ENCODE peak calls at places on chromosome 3, in ten cellular contexts. Q, K, Z, N, H, R, X, M, J and B are unnamed samples. For H3K9me3, the result is how much of the 10 kb centered on the place peaks cover.

GRCh38 chr3:189631409-189631808 is 220 bp downstream of the TP63 start:
- DNase-seq in J (no peak), N (no peak), H (no peak), X (no peak), Q (no peak), R (no peak), Z (no peak), K (no peak), M (no peak), B (no peak)

GRCh38 chr3:123096126-123096525 is 29.3 kb downstream of the PDIA5 start:
- DNase-seq in N (no peak), Z (no peak), H (no peak), X (no peak), Q (no peak), R (no peak), M (no peak), K (peak), J (no peak), B (no peak)

GRCh38 chr3:49462222-49462621 is 7.8 kb upstream of the DAG1 start:
- DNase-seq in R (no peak), M (no peak), H (no peak), J (peak), N (no peak), X (no peak), K (peak), Z (no peak), Q (no peak), B (no peak)

GRCh38 chr3:183132409-183132808 is 30.1 kb downstream of the LAMP3 start:
- DNase-seq in X (no peak), K (no peak), H (no peak), M (no peak), Q (no peak), N (no peak), Z (no peak), R (no peak), J (no peak), B (no peak)

GRCh38 chr3:107884719-107885460 is 205.9 kb downstream of the CD47 start:
- DNase-seq in R (no peak), K (no peak), H (peak), M (peak), X (no peak), Q (no peak), J (peak), Z (no peak), N (no peak), B (no peak)

GRCh38 chr3:12516873-12517272 is 28.4 kb downstream of the MKRN2OS start:
- DNase-seq in X (no peak), M (no peak), K (no peak), H (no peak), Z (no peak), R (no peak), N (no peak), Q (no peak), J (no peak), B (no peak)

GRCh38 chr3:17820704-17821103 is 78.3 kb upstream of the TBC1D5 start:
- DNase-seq in M (no peak), X (no peak), Z (no peak), Q (no peak), J (no peak), H (no peak), K (no peak), N (no peak), R (no peak), B (no peak)

GRCh38 chr3:27659279-27660021 is 62.7 kb downstream of the EOMES start:
- DNase-seq in M (peak), K (no peak), R (no peak), Q (peak), Z (peak), J (peak), H (peak), N (peak), X (peak), B (peak)

GRCh38 chr3:38004415-38005075 is 14.0 kb downstream of the VILL start:
- DNase-seq in X (peak), Z (peak), Q (peak), H (peak), K (peak), N (peak), M (peak), J (peak), R (peak), B (peak)

GRCh38 chr3:62611541-62612240 is 238.3 kb upstream of the FEZF2 start:
- DNase-seq in J (peak), K (no peak), Q (no peak), Z (no peak), X (no peak), M (peak), H (no peak), N (no peak), R (no peak), B (no peak)

GRCh38 chr3:54982807-54983206 is 54.9 kb upstream of the LRTM1 start:
- DNase-seq in H (no peak), N (no peak), J (no peak), R (no peak), M (no peak), Q (no peak), Z (no peak), X (no peak), K (no peak), B (no peak)

GRCh38 chr3:112134335-112135124 is 1.5 kb upstream of the GCSAM start:
- DNase-seq in X (no peak), J (peak), Z (no peak), K (peak), R (no peak), Q (no peak), M (peak), N (no peak), H (no peak), B (no peak)

GRCh38 chr3:176650478-176650877 is 546.8 kb downstream of the TBL1XR1 start:
- DNase-seq in R (no peak), X (no peak), K (no peak), Q (no peak), H (no peak), M (peak), N (no peak), J (peak), Z (no peak), B (no peak)
- TF ChIP-seq CTCF in R (no peak), X (no peak), K (no peak), Q (no peak), H (no peak), M (no peak), N (no peak), J (peak), Z (no peak), B (no peak)

GRCh38 chr3:118181274-118181673 is 853.4 kb downstream of the IGSF11 start:
- DNase-seq in K (no peak), Q (no peak), Z (no peak), R (no peak), M (no peak), N (no peak), H (no peak), X (no peak), J (no peak), B (no peak)
- H3K9me3 ChIP-seq in K (under half), Q (under half), Z (under half), R (under half), M (under half), N (under half), H (under half), X (under half), J (under half), B (under half)

DNA sequence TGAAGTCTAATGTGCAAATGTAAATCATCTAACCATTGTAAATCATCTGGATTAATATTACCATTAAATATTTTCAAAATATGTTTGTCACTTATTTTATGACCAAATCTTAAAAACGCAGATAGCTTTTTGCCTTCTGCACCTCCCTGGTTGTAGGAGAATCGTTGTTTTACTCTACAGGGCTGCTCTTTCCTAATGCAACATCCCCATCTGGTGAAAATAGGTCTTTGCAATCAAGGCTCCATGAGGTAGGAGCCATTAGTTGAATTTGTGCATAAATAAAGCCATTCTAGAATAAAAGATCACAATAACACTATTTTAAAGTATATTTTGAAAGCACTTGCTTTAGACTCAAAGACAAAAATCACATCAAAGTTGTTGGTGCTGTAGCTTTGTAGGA is 535.6 kb upstream of the AGTR1 start:
- DNase-seq in X (no peak), Z (no peak), H (no peak), Q (no peak), K (no peak), R (no peak), M (no peak), J (peak), N (no peak), B (no peak)
- TF ChIP-seq CTCF in X (no peak), Z (peak), H (no peak), Q (no peak), K (no peak), R (no peak), M (no peak), J (no peak), N (no peak), B (no peak)

DNA sequence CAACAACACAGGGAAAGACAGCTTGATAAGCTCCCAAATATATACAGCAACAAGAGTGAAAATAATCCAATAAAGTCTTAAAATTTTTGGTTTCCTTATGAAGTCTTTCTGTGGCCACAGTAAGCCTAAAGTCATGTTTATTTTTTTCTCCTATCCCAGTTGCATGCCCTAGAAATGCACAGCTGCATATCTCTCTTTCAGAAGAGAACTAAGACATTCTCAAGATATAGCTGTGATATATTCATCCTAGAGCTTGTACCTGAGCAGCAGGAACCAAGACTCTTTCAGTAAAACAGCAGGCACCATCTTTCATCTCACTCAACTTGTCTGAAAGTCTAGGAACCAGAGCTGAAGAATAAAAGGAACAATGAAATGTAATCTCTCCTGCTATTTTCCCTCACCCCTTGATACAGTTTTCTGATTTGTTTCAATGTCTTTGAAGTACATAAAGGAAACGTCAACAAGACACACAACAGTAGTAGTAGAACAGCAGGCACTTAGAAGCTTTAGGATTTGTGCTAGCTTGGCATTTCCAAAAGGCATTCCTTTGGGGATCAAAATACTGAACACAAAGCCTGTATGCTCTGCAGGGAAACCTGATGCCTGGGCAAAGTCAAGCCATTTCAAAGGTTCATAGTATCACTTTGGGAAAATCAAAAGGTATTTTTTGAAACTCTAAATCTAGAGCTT is 536.8 kb downstream of the PYDC2 start:
- DNase-seq in Q (no peak), X (no peak), M (no peak), R (no peak), Z (no peak), K (no peak), N (no peak), H (no peak), J (no peak), B (no peak)
- H3K9me3 ChIP-seq in Q (under half), X (under half), M (under half), R (under half), Z (under half), K (under half), N (under half), H (under half), J (under half), B (under half)

GRCh38 chr3:11185564-11186317 is 31.4 kb downstream of the HRH1 start:
- DNase-seq in N (peak), X (peak), H (peak), J (peak), Z (peak), Q (no peak), R (peak), M (peak), K (no peak), B (no peak)
- TF ChIP-seq CTCF in N (no peak), X (no peak), H (no peak), J (no peak), Z (no peak), Q (no peak), R (no peak), M (no peak), K (no peak), B (no peak)

GRCh38 chr3:177385831-177386301 is 188.6 kb upstream of the TBL1XR1 start:
- DNase-seq in J (peak), Q (no peak), R (no peak), M (peak), Z (no peak), K (no peak), X (no peak), H (no peak), N (no peak), B (no peak)
- H3K9me3 ChIP-seq in J (under half), Q (under half), R (under half), M (under half), Z (under half), K (under half), X (under half), H (under half), N (under half), B (under half)